ENCODE peak calls at places on chromosomes 1 and 21, in five cellular contexts. G, B, Y, D and I are unnamed samples.

GRCh38 chr1:110259770-110260169 is 49.7 kb downstream of the KCNC4 start:
- DNase-seq in G (peak), B (no peak), Y (no peak), D (no peak), I (no peak)

GRCh38 chr1:193700710-193701355 is 514.4 kb upstream of the B3GALT2 start:
- DNase-seq in G (no peak), B (no peak), Y (no peak), D (no peak), I (no peak)

GRCh38 chr1:231021540-231022031 is 18.5 kb downstream of the FAM89A start:
- DNase-seq in G (no peak), B (no peak), Y (no peak), D (no peak), I (no peak)

GRCh38 chr1:201816309-201816849 is 12.6 kb upstream of the IPO9 start:
- DNase-seq in G (no peak), B (no peak), Y (no peak), D (no peak), I (no peak)

GRCh38 chr1:153532769-153533599 is 2.8 kb downstream of the S100A6 start:
- DNase-seq in G (peak), B (peak), Y (peak), D (peak), I (peak)

GRCh38 chr1:3419415-3420204 is 34.9 kb upstream of the ARHGEF16 start:
- DNase-seq in G (no peak), B (no peak), Y (no peak), D (no peak), I (no peak)

GRCh38 chr1:151047591-151047924 is at the start of gene C1orf56:
- DNase-seq in G (no peak), B (peak), Y (peak), D (peak), I (no peak)

GRCh38 chr1:67713071-67713806 is 28.2 kb downstream of the GADD45A start:
- DNase-seq in G (peak), B (no peak), Y (no peak), D (no peak), I (no peak)

GRCh38 chr1:41658444-41659158 is 174.1 kb upstream of the EDN2 start:
- DNase-seq in G (no peak), B (no peak), Y (no peak), D (no peak), I (no peak)

GRCh38 chr1:203536981-203537455 is 43.1 kb downstream of the OPTC start:
- DNase-seq in G (no peak), B (no peak), Y (no peak), D (no peak), I (no peak)

GRCh38 chr1:218967836-218968235 is 205.8 kb upstream of the LYPLAL1 start:
- DNase-seq in G (no peak), B (no peak), Y (no peak), D (no peak), I (no peak)

GRCh38 chr1:54335396-54336056 is 70.7 kb downstream of the SSBP3 start:
- DNase-seq in G (no peak), B (no peak), Y (no peak), D (no peak), I (no peak)

GRCh38 chr1:156497078-156497742 is 3.4 kb downstream of the MEF2D start:
- DNase-seq in G (peak), B (no peak), Y (no peak), D (no peak), I (no peak)

GRCh38 chr1:75203415-75204277 is 69.5 kb downstream of the LHX8 start:
- DNase-seq in G (peak), B (no peak), Y (no peak), D (no peak), I (no peak)

GRCh38 chr21:25457411-25457810 is 149.9 kb downstream of the MRPL39 start:
- DNase-seq in G (peak), B (no peak), Y (no peak), D (no peak), I (no peak)

GRCh38 chr1:84913025-84913892 is 20.3 kb upstream of the LPAR3 start:
- DNase-seq in G (no peak), B (no peak), Y (no peak), D (no peak), I (no peak)

GRCh38 chr1:204990059-204990664 is 52.9 kb upstream of the CNTN2 start:
- DNase-seq in G (no peak), B (no peak), Y (no peak), D (no peak), I (no peak)

GRCh38 chr1:225638853-225639252 is 14.1 kb downstream of the ENAH start:
- DNase-seq in G (no peak), B (no peak), Y (no peak), D (no peak), I (no peak)

GRCh38 chr1:11198257-11198656 is 9.1 kb downstream of the ANGPTL7 start:
- DNase-seq in G (no peak), B (no peak), Y (no peak), D (no peak), I (no peak)

GRCh38 chr1:113980120-113980519 is 846 bp downstream of the OLFML3 start:
- DNase-seq in G (no peak), B (no peak), Y (no peak), D (no peak), I (no peak)

GRCh38 chr1:46223472-46223943 is 20.4 kb downstream of the LURAP1 start:
- DNase-seq in G (peak), B (peak), Y (peak), D (peak), I (peak)

GRCh38 chr1:19894218-19894617 is 12.0 kb downstream of the OTUD3 start:
- DNase-seq in G (no peak), B (no peak), Y (no peak), D (no peak), I (no peak)
- H3K27ac ChIP-seq in G (no peak), B (no peak), Y (no peak), D (no peak), I (no peak)

DNA sequence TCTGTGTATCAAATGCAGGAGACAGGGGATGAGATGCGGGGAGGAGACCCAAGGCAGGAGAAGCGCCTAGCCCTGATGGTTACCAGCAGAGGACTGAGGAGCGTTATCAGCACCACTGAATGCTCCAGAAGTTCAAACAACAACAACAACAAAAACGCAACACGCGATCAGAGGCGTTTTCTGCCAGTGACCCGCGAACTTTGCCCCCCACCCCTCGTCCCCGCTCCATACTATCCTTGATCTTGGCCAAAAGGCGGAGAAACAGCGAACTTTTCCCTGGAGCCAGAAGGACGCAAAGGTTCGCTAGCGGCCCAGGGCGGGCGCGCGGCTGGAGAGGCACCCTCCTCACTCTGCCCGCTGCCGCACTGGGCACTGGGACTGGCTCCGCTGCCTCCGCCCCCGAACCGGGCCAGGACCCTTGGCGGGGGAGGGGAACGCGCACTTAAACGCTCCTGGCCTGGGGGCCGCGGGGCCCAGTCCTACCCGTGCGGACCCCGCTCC is 699 bp downstream of the ECHDC2 start:
- DNase-seq in G (no peak), B (no peak), Y (no peak), D (no peak), I (no peak)
- H3K27ac ChIP-seq in G (no peak), B (peak), Y (peak), D (peak), I (peak)

GRCh38 chr1:63512584-63512983 is 10.4 kb downstream of the ITGB3BP start:
- DNase-seq in G (no peak), B (no peak), Y (no peak), D (no peak), I (no peak)

GRCh38 chr1:63516629-63517028 is 6.4 kb downstream of the ITGB3BP start:
- DNase-seq in G (no peak), B (no peak), Y (no peak), D (no peak), I (no peak)
- H3K27ac ChIP-seq in G (no peak), B (no peak), Y (no peak), D (no peak), I (no peak)

DNA sequence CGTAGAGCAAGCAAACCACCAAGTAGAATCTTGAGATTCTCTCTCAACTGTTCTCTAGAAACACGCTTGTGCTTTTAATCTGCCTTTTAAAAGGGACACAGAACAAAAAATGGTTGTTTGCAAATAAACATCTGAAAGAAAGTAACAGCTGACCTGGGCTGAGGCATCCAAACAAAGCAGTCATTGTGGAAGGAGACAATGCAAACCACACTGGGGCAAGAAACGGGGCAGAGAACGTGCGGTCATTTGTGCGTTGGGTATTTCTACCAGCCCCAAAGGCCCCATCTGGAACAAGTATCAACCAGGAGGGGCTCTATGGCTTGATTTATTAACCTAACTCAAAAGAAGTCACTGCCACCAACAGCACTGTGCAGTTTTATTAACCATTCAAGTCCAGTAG is 6.0 kb downstream of the STMN1 start:
- DNase-seq in G (no peak), B (no peak), Y (no peak), D (no peak), I (no peak)
- H3K27ac ChIP-seq in G (no peak), B (no peak), Y (no peak), D (no peak), I (peak)

DNA sequence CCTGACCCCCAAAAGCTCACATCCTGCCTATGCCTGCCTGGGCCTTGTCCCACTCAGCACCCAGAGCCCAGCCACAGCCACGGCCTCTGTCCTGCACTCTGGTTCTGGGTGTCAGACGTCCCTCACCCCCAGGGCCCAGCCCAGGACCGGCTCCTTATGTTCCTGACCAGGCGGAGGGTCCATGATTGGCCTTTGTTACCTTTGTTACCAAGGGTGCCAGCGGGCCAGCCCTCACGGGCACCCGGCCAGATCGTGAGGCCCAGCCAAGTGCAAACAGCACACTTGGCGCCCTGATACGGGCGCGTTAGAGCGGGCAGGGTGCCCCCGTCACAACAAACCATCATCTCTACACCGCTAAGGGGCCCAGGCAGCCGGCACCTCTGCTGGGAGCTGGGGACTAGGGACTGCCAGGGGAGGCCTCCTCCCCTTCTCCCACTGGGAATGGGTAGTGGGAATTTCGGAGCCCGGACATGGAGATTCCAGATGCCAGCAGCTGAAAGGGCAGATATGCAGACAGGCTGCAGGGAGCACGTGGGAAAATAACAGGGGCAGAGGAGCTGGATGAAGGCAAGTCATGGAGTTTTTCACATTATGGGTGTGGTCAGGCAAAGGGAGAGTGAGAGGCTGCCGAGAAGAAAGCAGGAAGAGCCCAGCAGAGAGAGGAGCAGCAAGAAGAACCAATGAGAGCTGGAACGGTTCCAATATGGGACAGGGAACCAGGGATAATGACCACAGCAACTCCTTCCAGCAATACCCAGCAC is 22.1 kb downstream of the HSPG2 start:
- DNase-seq in G (no peak), B (no peak), Y (no peak), D (no peak), I (no peak)
- H3K27ac ChIP-seq in G (no peak), B (no peak), Y (peak), D (no peak), I (no peak)

GRCh38 chr21:44331209-44331608 is 8.0 kb downstream of the CFAP410 start:
- DNase-seq in G (no peak), B (no peak), Y (no peak), D (no peak), I (no peak)

GRCh38 chr21:44332965-44333364 is 6.2 kb downstream of the CFAP410 start:
- DNase-seq in G (no peak), B (no peak), Y (no peak), D (no peak), I (no peak)

GRCh38 chr21:44331650-44332306 is 7.4 kb downstream of the CFAP410 start:
- DNase-seq in G (no peak), B (no peak), Y (no peak), D (no peak), I (no peak)

GRCh38 chr21:44333701-44334636 is 5.2 kb downstream of the CFAP410 start:
- DNase-seq in G (no peak), B (no peak), Y (no peak), D (no peak), I (no peak)

DNA sequence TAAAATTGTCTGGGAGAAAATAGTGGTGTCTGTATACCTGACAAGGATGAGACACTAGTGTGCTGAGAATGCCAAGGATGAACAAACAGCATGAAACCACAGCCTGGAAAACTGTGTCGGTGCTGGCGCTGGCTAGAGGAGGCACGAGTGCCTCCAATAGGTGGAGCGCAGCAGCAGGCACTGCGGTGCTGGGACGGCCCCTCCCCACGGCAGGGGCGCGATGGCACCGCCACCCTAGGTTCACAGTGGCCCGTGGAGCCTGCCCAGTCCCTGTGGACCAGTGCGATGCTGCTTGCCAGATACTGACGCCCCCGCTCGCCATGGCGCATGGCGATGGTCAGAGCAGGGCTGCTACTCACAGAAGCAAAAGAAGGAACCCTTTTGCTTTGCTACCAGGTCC is 6.8 kb downstream of the CFAP410 start:
- DNase-seq in G (no peak), B (no peak), Y (no peak), D (no peak), I (no peak)
- H3K27ac ChIP-seq in G (no peak), B (no peak), Y (no peak), D (no peak), I (no peak)

DNA sequence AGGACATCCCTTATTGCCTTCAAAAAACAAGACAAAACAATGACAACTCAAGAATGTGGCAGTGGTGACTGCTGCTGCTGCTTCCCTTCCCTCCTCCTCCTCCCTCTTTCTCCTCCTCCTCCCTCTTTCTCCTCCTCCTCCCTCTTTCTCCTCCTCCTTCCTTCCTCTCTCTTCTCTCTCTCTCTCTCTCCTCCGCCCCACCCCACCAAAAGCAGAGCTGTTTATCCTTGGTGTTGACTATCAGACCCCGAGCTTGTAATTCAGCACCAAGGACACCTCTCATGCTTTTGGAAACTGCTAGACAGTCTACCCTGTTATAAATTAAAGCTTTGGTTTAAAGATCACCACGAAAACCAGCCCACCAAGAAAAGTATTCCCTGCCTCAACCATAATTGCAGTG is 72.4 kb upstream of the IFNAR2 start:
- DNase-seq in G (no peak), B (no peak), Y (no peak), D (no peak), I (no peak)
- H3K27ac ChIP-seq in G (no peak), B (no peak), Y (no peak), D (no peak), I (no peak)